ENCODE peak calls at places on chromosomes 11 and 22, in nine cellular contexts. S, X, Q, E, R, Y, A, D and O are unnamed samples.
A peak's percentile ranks its signal among the peaks of the same experiment; 100 is the strongest.

GRCh38 chr22:45583504-45583903 is 80.8 kb downstream of the FBLN1 start:
- ATAC-seq in S (peak; percentile 79), X (peak; percentile 43), Q (no peak), E (peak; percentile 99), R (no peak), Y (peak; percentile 57), A (peak; percentile 60), D (no peak), O (peak; percentile 65)

GRCh38 chr11:120236169-120237107 is 3.5 kb upstream of the POU2F3 start:
- ATAC-seq in S (no peak), X (no peak), Q (no peak), E (no peak), R (no peak), Y (no peak), A (peak; percentile 32), D (no peak), O (no peak)

GRCh38 chr11:12100886-12101285 is 9.5 kb upstream of the MICAL2 start:
- ATAC-seq in S (no peak), X (no peak), Q (no peak), E (no peak), R (no peak), Y (no peak), A (no peak), D (peak; percentile 33), O (no peak)

GRCh38 chr11:17229481-17230152 is 21.8 kb upstream of the PIK3C2A start:
- ATAC-seq in S (no peak), X (no peak), Q (no peak), E (no peak), R (peak; percentile 18), Y (no peak), A (no peak), D (no peak), O (no peak)

GRCh38 chr11:21414928-21415327 is 745.5 kb downstream of the NELL1 start:
- ATAC-seq in S (no peak), X (no peak), Q (no peak), E (no peak), R (no peak), Y (no peak), A (no peak), D (no peak), O (no peak)

GRCh38 chr11:124863826-124864165 is 1.4 kb upstream of the ROBO3 start:
- ATAC-seq in S (no peak), X (no peak), Q (no peak), E (no peak), R (no peak), Y (no peak), A (no peak), D (no peak), O (no peak)

GRCh38 chr22:37148031-37148651 is 1.6 kb downstream of the IL2RB start:
- ATAC-seq in S (no peak), X (no peak), Q (peak; percentile 38), E (peak; percentile 9), R (no peak), Y (peak; percentile 11), A (no peak), D (peak; percentile 10), O (no peak)

GRCh38 chr11:22076215-22076930 is 116.5 kb upstream of the ANO5 start:
- ATAC-seq in S (no peak), X (no peak), Q (no peak), E (no peak), R (no peak), Y (no peak), A (no peak), D (no peak), O (no peak)

GRCh38 chr11:5252280-5253265 is 2.0 kb downstream of the HBG2 start:
- ATAC-seq in S (no peak), X (no peak), Q (no peak), E (no peak), R (no peak), Y (no peak), A (no peak), D (no peak), O (no peak)

GRCh38 chr11:65530157-65530496 is 5.2 kb downstream of the SCYL1 start:
- ATAC-seq in S (peak; percentile 48), X (peak; percentile 82), Q (peak; percentile 51), E (peak; percentile 55), R (peak; percentile 41), Y (peak; percentile 83), A (peak; percentile 45), D (no peak), O (peak; percentile 31)

GRCh38 chr11:73396985-73397384 is 20.8 kb downstream of the RELT start:
- ATAC-seq in S (no peak), X (no peak), Q (no peak), E (no peak), R (no peak), Y (no peak), A (no peak), D (no peak), O (no peak)

GRCh38 chr22:42414565-42415298 is 17.5 kb downstream of the NFAM1 start:
- ATAC-seq in S (no peak), X (no peak), Q (no peak), E (no peak), R (no peak), Y (no peak), A (no peak), D (no peak), O (no peak)

GRCh38 chr11:44307340-44308099 is 2.4 kb downstream of the ALX4 start:
- ATAC-seq in S (no peak), X (no peak), Q (no peak), E (no peak), R (no peak), Y (no peak), A (no peak), D (no peak), O (no peak)

GRCh38 chr11:13902456-13902855 is 60.1 kb upstream of the SPON1 start:
- ATAC-seq in S (no peak), X (no peak), Q (no peak), E (no peak), R (no peak), Y (no peak), A (no peak), D (no peak), O (no peak)

GRCh38 chr11:7905549-7905948 is 25.5 kb downstream of the OR10A6 start:
- ATAC-seq in S (no peak), X (no peak), Q (no peak), E (no peak), R (peak; percentile 16), Y (no peak), A (no peak), D (no peak), O (no peak)

GRCh38 chr11:117827521-117828511 is 3.3 kb upstream of the FXYD2 start:
- ATAC-seq in S (peak; percentile 10), X (peak; percentile 22), Q (peak; percentile 55), E (peak; percentile 58), R (no peak), Y (peak; percentile 18), A (peak; percentile 1), D (no peak), O (peak; percentile 1)

GRCh38 chr11:111573821-111574249 is 28.4 kb upstream of the SIK2 start:
- ATAC-seq in S (no peak), X (no peak), Q (no peak), E (no peak), R (no peak), Y (no peak), A (no peak), D (peak; percentile 50), O (no peak)

GRCh38 chr11:34028407-34028804 is 23.1 kb upstream of the CAPRIN1 start:
- ATAC-seq in S (no peak), X (no peak), Q (no peak), E (no peak), R (no peak), Y (no peak), A (no peak), D (peak; percentile 41), O (no peak)

GRCh38 chr11:46465683-46466082 is 74.1 kb upstream of the CHRM4 start:
- ATAC-seq in S (no peak), X (no peak), Q (no peak), E (no peak), R (no peak), Y (no peak), A (no peak), D (no peak), O (no peak)

GRCh38 chr22:20186871-20187546 is 36.2 kb upstream of the CCDC188 start:
- ATAC-seq in S (no peak), X (no peak), Q (no peak), E (no peak), R (no peak), Y (no peak), A (no peak), D (no peak), O (no peak)

GRCh38 chr22:26923498-26923897 is 266.1 kb downstream of the MIAT start:
- ATAC-seq in S (no peak), X (no peak), Q (no peak), E (no peak), R (no peak), Y (no peak), A (no peak), D (no peak), O (no peak)

GRCh38 chr11:98260983-98261382 is 759.8 kb upstream of the CNTN5 start:
- ATAC-seq in S (no peak), X (no peak), Q (no peak), E (no peak), R (no peak), Y (no peak), A (no peak), D (no peak), O (no peak)

GRCh38 chr11:95432714-95433503 is 201.9 kb upstream of the SESN3 start:
- ATAC-seq in S (no peak), X (no peak), Q (no peak), E (no peak), R (no peak), Y (no peak), A (no peak), D (no peak), O (no peak)

GRCh38 chr22:49234459-49234858 is 593.2 kb downstream of the BRD1 start:
- ATAC-seq in S (no peak), X (no peak), Q (no peak), E (no peak), R (no peak), Y (no peak), A (no peak), D (no peak), O (no peak)

GRCh38 chr11:26901162-26901561 is 92.8 kb upstream of the FIBIN start:
- ATAC-seq in S (no peak), X (no peak), Q (no peak), E (no peak), R (no peak), Y (no peak), A (no peak), D (peak; percentile 82), O (no peak)